ENCODE peak calls at places on chromosomes 4 and X, in four cellular contexts. U is lower lobe of right lung, K is heart right ventricle, Z is GM13976. A is an unnamed sample.
A peak's percentile ranks its signal among the peaks of the same experiment; 100 is the strongest.

GRCh38 chr4:163378661-163379060 is 35.0 kb downstream of the NPY5R start:
- DNase-seq in K (no peak), Z (no peak), U (no peak), A (no peak)

GRCh38 chr4:168907119-168907698 is 102.8 kb downstream of the CBR4 start:
- DNase-seq in U (no peak), Z (no peak), K (no peak), A (no peak)

GRCh38 chr4:90733211-90733610 is 606.0 kb downstream of the CCSER1 start:
- DNase-seq in U (no peak), Z (no peak), K (no peak), A (no peak)

GRCh38 chr4:112523008-112523440 is 7.0 kb upstream of the NEUROG2 start:
- DNase-seq in U (no peak), K (no peak), Z (peak; percentile 68), A (peak; percentile 72)

GRCh38 chr4:32789026-32789608 is 2068.9 kb downstream of the PCDH7 start:
- DNase-seq in Z (no peak), K (no peak), U (no peak), A (no peak)

GRCh38 chr4:10346023-10346422 is 111.2 kb downstream of the ZNF518B start:
- DNase-seq in K (no peak), U (no peak), Z (no peak), A (no peak)

GRCh38 chr4:7193040-7193958 is 961 bp downstream of the SORCS2 start:
- DNase-seq in U (peak; percentile 53), K (no peak), Z (no peak), A (no peak)

GRCh38 chrX:152824841-152825374 is 5.6 kb downstream of the CETN2 start:
- DNase-seq in K (no peak), U (no peak), Z (no peak), A (no peak)

GRCh38 chrX:16635040-16635439 is 14.9 kb upstream of the S100G start:
- DNase-seq in Z (no peak), U (no peak), K (no peak), A (no peak)

GRCh38 chrX:9562851-9563250 is 98.0 kb downstream of the TBL1X start:
- DNase-seq in Z (no peak), K (no peak), U (no peak), A (no peak)

GRCh38 chr4:124318292-124318691 is 394.2 kb downstream of the ANKRD50 start:
- DNase-seq in K (no peak), U (no peak), Z (no peak), A (no peak)

GRCh38 chrX:153818571-153819397 is 11.6 kb downstream of the PDZD4 start:
- DNase-seq in K (no peak), U (peak; percentile 54), Z (peak; percentile 73), A (no peak)

GRCh38 chr4:185165605-185166063 is 22.6 kb downstream of the SLC25A4 start:
- DNase-seq in K (no peak), Z (peak; percentile 53), U (no peak), A (peak; percentile 47)

GRCh38 chr4:74886490-74886889 is 46.4 kb upstream of the PARM1 start:
- DNase-seq in Z (no peak), U (no peak), K (no peak), A (no peak)

DNA sequence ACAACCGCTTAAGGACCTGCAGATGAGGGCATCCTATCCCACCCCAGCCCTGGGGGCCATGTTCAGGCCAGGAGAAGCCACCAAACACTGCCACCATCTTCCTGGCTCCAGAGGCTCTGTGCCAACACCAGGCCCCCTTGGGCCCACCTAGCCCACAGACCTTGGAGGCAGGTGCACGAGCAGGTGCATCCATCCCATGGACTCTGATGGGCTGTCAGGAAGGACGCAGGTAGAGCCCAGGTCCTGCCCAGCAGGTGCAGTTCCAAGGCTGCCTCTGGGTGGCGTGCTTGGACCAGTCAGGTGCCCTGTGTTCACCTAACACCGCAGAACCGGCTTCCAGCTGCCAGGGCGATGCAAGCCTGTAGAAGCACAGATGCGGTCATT is 22.8 kb upstream of the PDE6B start:
- DNase-seq in K (no peak), U (peak; percentile 77), Z (peak; percentile 81), A (no peak)
- TF ChIP-seq CTCF in K (no peak), U (peak; percentile 62), Z (peak; percentile 42), A (peak; percentile 61)

DNA sequence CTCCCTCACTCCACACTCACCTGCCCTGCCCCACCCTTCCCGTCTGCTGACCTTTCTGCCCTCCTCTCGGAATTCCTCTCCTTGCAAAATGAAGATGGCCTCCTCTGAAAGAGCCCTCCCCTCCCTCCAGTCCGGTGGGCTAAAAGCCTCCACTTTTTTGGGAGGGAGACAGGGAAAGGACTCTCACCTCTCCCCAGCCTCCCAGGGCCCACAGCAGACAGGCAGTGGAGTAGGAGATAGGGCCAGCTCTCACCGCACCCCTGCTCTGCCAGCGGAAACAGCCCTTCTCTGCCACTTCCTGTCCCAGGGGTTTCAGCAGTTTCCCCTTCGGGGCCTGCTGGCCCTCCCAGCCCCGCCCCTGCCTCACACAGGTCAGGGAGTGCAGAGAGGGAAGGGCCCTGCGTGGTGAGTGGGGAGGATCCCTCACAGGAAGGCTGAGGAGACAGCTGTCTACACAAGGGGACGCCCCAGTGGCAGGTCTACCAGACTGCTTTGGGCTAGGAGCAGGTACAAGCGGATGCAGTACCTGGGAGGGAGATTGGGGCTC is 18.2 kb downstream of the ELF4 start:
- DNase-seq in Z (peak; percentile 87), U (peak; percentile 78), K (no peak), A (peak; percentile 87)
- TF ChIP-seq CTCF in Z (no peak), U (no peak), K (no peak), A (peak; percentile 32)

GRCh38 chr4:13577660-13578059 is 33.4 kb upstream of the NKX3-2 start:
- DNase-seq in U (no peak), Z (no peak), K (no peak), A (no peak)

GRCh38 chr4:13584481-13584880 is 40.2 kb upstream of the NKX3-2 start:
- DNase-seq in Z (no peak), U (no peak), K (no peak), A (no peak)

DNA sequence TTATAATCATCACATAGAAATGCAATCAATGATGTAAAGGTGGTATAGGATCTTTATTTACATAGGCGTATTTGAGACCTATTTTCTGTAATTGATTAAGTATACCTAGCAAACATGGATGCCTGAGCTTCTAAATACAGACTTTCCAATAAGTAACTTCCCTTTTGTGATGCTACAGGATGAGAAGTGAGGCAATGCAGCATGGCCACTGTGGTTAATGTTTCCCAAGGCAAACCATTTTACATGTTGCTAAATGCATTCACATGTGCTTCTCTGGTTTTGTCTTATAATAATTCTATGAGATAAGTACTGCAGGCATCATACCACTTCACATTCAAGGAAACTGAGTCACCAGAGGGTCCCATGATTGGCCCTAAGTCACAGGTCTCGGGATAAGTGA is 35.7 kb upstream of the NKX3-2 start:
- DNase-seq in Z (no peak), K (no peak), U (no peak), A (no peak)
- TF ChIP-seq CTCF in Z (no peak), K (no peak), U (no peak), A (no peak)

GRCh38 chrX:18119856-18120255 is 100.8 kb downstream of the BEND2 start:
- DNase-seq in K (no peak), Z (no peak), U (no peak), A (no peak)
- TF ChIP-seq CTCF in K (no peak), Z (no peak), U (no peak), A (no peak)

GRCh38 chr4:11701978-11702377 is 273.3 kb upstream of the HS3ST1 start:
- DNase-seq in Z (no peak), K (no peak), U (no peak), A (no peak)
- TF ChIP-seq CTCF in Z (no peak), K (no peak), U (no peak), A (no peak)

DNA sequence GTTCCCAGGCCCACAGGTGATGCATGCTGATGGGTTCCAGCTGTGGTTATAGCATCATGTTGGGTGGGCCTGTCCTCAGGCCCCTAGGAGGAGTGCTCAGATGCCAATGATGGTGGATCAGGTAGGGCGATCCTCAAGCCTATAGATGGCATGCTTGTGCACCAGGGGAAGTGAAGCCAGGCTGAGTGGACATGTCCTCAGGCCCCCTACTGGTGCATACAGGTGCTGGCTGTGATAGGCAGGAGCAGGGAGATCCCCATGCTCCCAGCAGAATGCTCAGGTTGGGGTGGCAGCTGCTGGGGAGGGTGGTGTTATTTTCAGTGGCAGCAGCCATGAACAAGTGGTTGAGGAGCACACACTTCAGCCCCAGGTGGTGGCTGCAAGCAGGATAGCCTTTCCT is 96.0 kb downstream of the SMARCA1 start:
- DNase-seq in K (no peak), Z (no peak), U (no peak), A (no peak)
- TF ChIP-seq CTCF in K (no peak), Z (peak; percentile 1), U (no peak), A (no peak)

DNA sequence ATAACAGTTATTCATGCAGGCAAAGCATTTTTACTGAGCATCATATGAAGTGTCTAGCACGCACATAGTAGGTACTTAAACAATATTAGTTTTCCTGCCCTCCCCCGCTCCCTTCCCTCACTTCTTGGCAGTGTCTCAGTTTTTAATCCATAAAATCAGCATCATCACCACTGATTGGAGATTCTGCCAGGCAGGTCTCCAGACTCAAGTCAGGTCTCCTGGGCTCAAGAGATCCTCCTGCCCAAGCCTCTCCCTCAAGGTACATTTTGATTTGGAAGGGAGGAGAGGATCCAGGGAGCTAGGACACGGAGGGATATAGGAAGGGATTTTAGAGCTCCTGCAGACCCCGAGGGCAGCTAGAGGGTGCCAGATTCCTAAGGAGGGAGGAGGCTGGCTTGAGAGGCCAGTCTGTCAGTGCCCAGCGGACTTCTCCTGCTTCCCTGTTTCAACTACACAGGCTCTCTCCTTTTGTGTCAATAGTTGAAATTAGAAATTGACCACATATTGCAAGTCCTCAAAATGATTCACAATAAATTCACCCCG is 4.4 kb upstream of the FAT1 start:
- DNase-seq in U (no peak), Z (no peak), K (no peak), A (no peak)
- TF ChIP-seq CTCF in U (no peak), Z (no peak), K (no peak), A (no peak)

GRCh38 chr4:82360298-82361177 is 13.3 kb downstream of the HNRNPD start:
- DNase-seq in U (no peak), Z (no peak), K (no peak), A (no peak)
- TF ChIP-seq CTCF in U (peak; percentile 66), Z (peak; percentile 26), K (peak; percentile 75), A (peak; percentile 51)

DNA sequence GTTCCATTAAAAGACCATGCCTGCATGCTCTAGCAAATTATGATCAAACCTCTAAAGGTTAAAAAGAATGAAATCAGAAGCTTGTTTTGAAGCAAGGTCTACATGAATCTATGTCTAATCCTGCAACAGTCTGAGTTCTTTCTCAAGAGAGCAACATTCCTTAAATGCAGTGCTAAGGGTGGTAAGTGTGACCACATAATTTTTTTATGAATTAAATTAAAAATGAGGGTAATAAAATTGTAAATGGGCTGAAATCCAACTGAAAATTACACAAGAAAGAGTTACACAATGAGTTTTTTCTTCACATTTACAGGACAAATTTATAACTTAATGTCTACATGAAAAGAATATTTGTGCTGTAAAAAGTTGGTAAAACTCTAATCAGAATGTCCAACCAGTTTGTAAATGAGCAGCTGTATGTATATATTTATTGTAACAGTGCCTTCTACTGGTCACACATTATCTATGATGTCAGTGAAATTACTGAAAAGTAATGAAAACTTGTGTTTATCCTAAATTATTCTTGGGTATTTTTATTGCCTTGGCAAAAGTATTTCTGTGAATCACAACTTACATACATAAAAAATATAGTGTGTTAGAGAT is 336.3 kb upstream of the PITX2 start:
- DNase-seq in K (no peak), Z (no peak), U (no peak), A (no peak)
- TF ChIP-seq CTCF in K (peak; percentile 25), Z (no peak), U (no peak), A (peak; percentile 40)